ENCODE peak calls at places on chromosomes 7 and 10, in six cellular contexts. V is NCI-H1436; O is activated CD8-positive, alpha-beta T cell treated with anti-CD3 and anti-CD28 coated beads for 36 hours; G is NAMALWA; U is activated CD4-positive, alpha-beta T cell treated with anti-CD3 and anti-CD28 coated beads, Interleukin-2, amount 50 U/mL, for 24 hours; B is uterus. P is an unnamed sample.

GRCh38 chr7:118627467-118627866 is 403.0 kb downstream of the ANKRD7 start:
- DNase-seq in B (no peak), V (no peak), G (no peak), U (no peak), O (no peak), P (no peak)

GRCh38 chr10:283916-284356 is 148.7 kb downstream of the ZMYND11 start:
- DNase-seq in B (no peak), V (no peak), U (no peak), G (no peak), O (peak; percentile 68), P (no peak)

GRCh38 chr10:119285495-119286267 is 78.3 kb downstream of the GRK5 start:
- DNase-seq in G (no peak), U (no peak), V (no peak), B (no peak), O (no peak), P (no peak)

GRCh38 chr7:94698275-94698674 is 42.3 kb upstream of the SGCE start:
- DNase-seq in U (no peak), V (no peak), B (no peak), G (no peak), O (no peak), P (peak; percentile 32)

GRCh38 chr10:62414359-62414758 is 40.2 kb downstream of the ZNF365 start:
- DNase-seq in V (no peak), B (no peak), G (peak; percentile 34), U (no peak), O (no peak), P (no peak)

GRCh38 chr7:116177009-116177408 is 33.3 kb upstream of the TES start:
- DNase-seq in U (no peak), B (no peak), G (no peak), V (no peak), O (no peak), P (peak; percentile 48)

GRCh38 chr10:89206402-89207180 is 526 bp downstream of the CH25H start:
- DNase-seq in G (no peak), V (no peak), O (peak; percentile 48), U (peak; percentile 6), B (peak; percentile 34), P (peak; percentile 27)

GRCh38 chr7:888081-889024 is 12.0 kb downstream of the GET4 start:
- DNase-seq in O (no peak), U (no peak), G (no peak), V (no peak), B (no peak), P (no peak)

GRCh38 chr10:95864906-95865813 is 42.6 kb upstream of the CC2D2B start:
- DNase-seq in V (peak; percentile 18), B (peak; percentile 34), G (peak; percentile 89), O (peak; percentile 56), U (no peak), P (peak; percentile 68)

GRCh38 chr10:94630017-94630688 is 53.4 kb upstream of the CYP2C18 start:
- DNase-seq in G (peak; percentile 67), B (no peak), U (no peak), V (peak; percentile 19), O (no peak), P (no peak)

GRCh38 chr7:15489383-15489782 is 72.4 kb downstream of the AGMO start:
- DNase-seq in O (no peak), U (no peak), B (peak; percentile 28), G (no peak), V (no peak), P (no peak)

GRCh38 chr10:124693801-124694416 is 50.3 kb downstream of the FAM53B start:
- DNase-seq in V (peak; percentile 62), G (peak; percentile 25), U (no peak), B (no peak), O (peak; percentile 37), P (no peak)

GRCh38 chr10:6716521-6716920 is 136.4 kb upstream of the PRKCQ start:
- DNase-seq in U (no peak), V (no peak), O (no peak), B (no peak), G (no peak), P (no peak)

GRCh38 chr7:96508371-96508770 is 186.5 kb upstream of the SLC25A13 start:
- DNase-seq in U (no peak), G (no peak), O (no peak), B (no peak), V (no peak), P (no peak)

GRCh38 chr7:122040147-122040546 is 103.9 kb downstream of the AASS start:
- DNase-seq in V (no peak), B (no peak), U (no peak), O (no peak), G (no peak), P (no peak)

GRCh38 chr10:113235505-113235904 is 285.5 kb downstream of the TCF7L2 start:
- DNase-seq in U (no peak), V (no peak), B (no peak), G (no peak), O (no peak), P (no peak)

GRCh38 chr7:34016876-34017275 is 111.5 kb downstream of the BMPER start:
- DNase-seq in B (no peak), U (no peak), V (no peak), G (no peak), O (no peak), P (no peak)

GRCh38 chr10:25902002-25902401 is 32.0 kb upstream of the MYO3A start:
- DNase-seq in O (no peak), B (no peak), U (no peak), G (peak; percentile 68), V (no peak), P (no peak)

GRCh38 chr10:28280652-28281051 is 22.2 kb downstream of the MPP7 start:
- DNase-seq in O (no peak), G (no peak), V (no peak), B (no peak), U (no peak), P (peak; percentile 34)

GRCh38 chr10:110284262-110284661 is 20.5 kb downstream of the SMNDC1 start:
- DNase-seq in G (no peak), U (no peak), B (no peak), V (no peak), O (no peak), P (no peak)

GRCh38 chr7:107966701-107967100 is 36.3 kb downstream of the LAMB1 start:
- DNase-seq in G (no peak), V (no peak), B (no peak), O (no peak), U (no peak), P (peak; percentile 70)

GRCh38 chr10:122421054-122421625 is 33.3 kb upstream of the ARMS2 start:
- DNase-seq in B (no peak), O (no peak), V (no peak), G (no peak), U (no peak), P (no peak)

GRCh38 chr7:96426027-96426426 is 104.1 kb upstream of the SLC25A13 start:
- DNase-seq in U (no peak), V (no peak), B (no peak), O (no peak), G (no peak), P (no peak)

GRCh38 chr7:98797150-98797549 is 72.7 kb downstream of the TMEM130 start:
- DNase-seq in V (no peak), G (no peak), B (no peak), O (no peak), U (no peak), P (no peak)

GRCh38 chr10:119335671-119336353 is 128.4 kb downstream of the GRK5 start:
- DNase-seq in B (no peak), G (no peak), O (no peak), V (no peak), U (no peak), P (peak; percentile 51)

GRCh38 chr10:19918800-19919199 is 102.6 kb downstream of the PLXDC2 start:
- DNase-seq in V (no peak), O (no peak), G (no peak), U (no peak), B (no peak), P (no peak)

GRCh38 chr10:127853868-127854768 is 38.6 kb downstream of the CLRN3 start:
- DNase-seq in O (peak; percentile 63), V (peak; percentile 22), G (peak; percentile 71), U (peak; percentile 9), B (peak; percentile 42), P (peak; percentile 70)

P was measured in hepatic stellate cell.